ENCODE peak calls at places on chromosomes 2 and 18, in seven cellular contexts. X is dorsolateral prefrontal cortex; V is activated T-cell treated with anti-CD3 and anti-CD28 coated beads, Interleukin-2, amount 50 U/mL, for 72 hours; J is stimulated activated naive CD8-positive, alpha-beta T cell treated with anti-CD3 and anti-CD28 coated beads, Interleukin-15, amount 100 ng/mL, for 72 hours; I is stimulated activated CD4-positive, alpha-beta T cell treated with anti-CD3 and anti-CD28 coated beads, Interleukin-4, amount 100 ng/mL, for 48 hours; W is ELR; L is OCI-LY7. A is an unnamed sample.

GRCh38 chr2:23383087-23383486 is 1.9 kb upstream of the KLHL29 start:
- DNase-seq in X (no peak), V (no peak), J (no peak), I (no peak), W (no peak), L (no peak), A (no peak)

GRCh38 chr2:182920631-182921056 is 54.2 kb upstream of the FRZB start:
- DNase-seq in X (no peak), V (no peak), J (no peak), I (no peak), W (no peak), L (peak), A (peak)

GRCh38 chr2:68115965-68116364 is 41.7 kb upstream of the PNO1 start:
- DNase-seq in X (no peak), V (no peak), J (no peak), I (no peak), W (no peak), L (no peak), A (no peak)

GRCh38 chr2:223760838-223761502 is 76.4 kb downstream of the AP1S3 start:
- DNase-seq in X (no peak), V (peak), J (peak), I (peak), W (peak), L (peak), A (peak)

GRCh38 chr2:127174977-127175376 is 45.1 kb downstream of the CYP27C1 start:
- DNase-seq in X (no peak), V (no peak), J (no peak), I (no peak), W (peak), L (no peak), A (no peak)

GRCh38 chr2:26670931-26671460 is 21.5 kb upstream of the KCNK3 start:
- DNase-seq in X (no peak), V (no peak), J (no peak), I (no peak), W (no peak), L (no peak), A (no peak)

GRCh38 chr2:183359867-183360266 is 235.6 kb downstream of the NUP35 start:
- DNase-seq in X (no peak), V (no peak), J (no peak), I (no peak), W (peak), L (no peak), A (no peak)

GRCh38 chr2:140734992-140735391 is 1395.8 kb downstream of the LRP1B start:
- DNase-seq in X (no peak), V (no peak), J (no peak), I (no peak), W (peak), L (no peak), A (no peak)

GRCh38 chr2:228624708-228625107 is 443.2 kb upstream of the SPHKAP start:
- DNase-seq in X (no peak), V (no peak), J (no peak), I (no peak), W (no peak), L (no peak), A (no peak)

GRCh38 chr2:37583402-37583801 is 88.0 kb downstream of the CDC42EP3 start:
- DNase-seq in X (no peak), V (no peak), J (no peak), I (no peak), W (no peak), L (no peak), A (no peak)

GRCh38 chr2:97267411-97268074 is 154.6 kb downstream of the ANKRD36 start:
- DNase-seq in X (peak), V (no peak), J (peak), I (no peak), W (no peak), L (no peak), A (peak)

GRCh38 chr18:63961430-63961980 is 8.4 kb upstream of the SERPINB8 start:
- DNase-seq in X (no peak), V (no peak), J (no peak), I (no peak), W (peak), L (no peak), A (no peak)

GRCh38 chr2:101401906-101402305 is 14.6 kb upstream of the CREG2 start:
- DNase-seq in X (no peak), V (no peak), J (no peak), I (no peak), W (no peak), L (no peak), A (no peak)

GRCh38 chr2:20516646-20517341 is 69.9 kb downstream of the RHOB start:
- DNase-seq in X (peak), V (peak), J (no peak), I (no peak), W (no peak), L (no peak), A (peak)

GRCh38 chr18:34729264-34729663 is 19.2 kb downstream of the DTNA start:
- DNase-seq in X (no peak), V (peak), J (no peak), I (no peak), W (peak), L (peak), A (no peak)

GRCh38 chr18:31217455-31217854 is 54.8 kb upstream of the DSC1 start:
- DNase-seq in X (no peak), V (no peak), J (no peak), I (no peak), W (no peak), L (no peak), A (no peak)

GRCh38 chr2:140892911-140893637 is 1237.7 kb downstream of the LRP1B start:
- DNase-seq in X (no peak), V (no peak), J (no peak), I (no peak), W (peak), L (no peak), A (no peak)

GRCh38 chr2:36356199-36356989 is 816 bp downstream of the CRIM1 start:
- DNase-seq in X (peak), V (peak), J (peak), I (peak), W (peak), L (peak), A (peak)

GRCh38 chr2:122083256-122084048 is 328.0 kb downstream of the TSN start:
- DNase-seq in X (no peak), V (no peak), J (no peak), I (no peak), W (no peak), L (no peak), A (no peak)

GRCh38 chr2:223779877-223780276 is 57.5 kb downstream of the AP1S3 start:
- DNase-seq in X (no peak), V (peak), J (peak), I (peak), W (peak), L (peak), A (peak)

GRCh38 chr2:104658840-104659591 is 194.9 kb upstream of the POU3F3 start:
- DNase-seq in X (peak), V (no peak), J (no peak), I (no peak), W (no peak), L (no peak), A (no peak)